ENCODE peak calls at places on chromosome 21, in nine cellular contexts. One of them, this sample, is unnamed.

GRCh38 chr21:36989699-36990507 is 16.6 kb upstream of the RIPPLY3 start:
- DNase-seq in central memory CD4-positive, alpha-beta T cell: peak
- DNase-seq in cardiac fibroblast: peak
- DNase-seq in DMS53: peak
- DNase-seq in pancreas: peak
- DNase-seq in HS-27A: peak
- DNase-seq in NB4: peak
- DNase-seq in stimulated activated CD4-positive, alpha-beta T cell treated with anti-CD3 and anti-CD28 coated beads, Interleukin-4, amount 100 ng/mL, for 4 hours: peak
- DNase-seq in GF-D8: peak
- DNase-seq in this sample: peak

GRCh38 chr21:39630827-39631226 is 18.1 kb downstream of the B3GALT5 start:
- DNase-seq in GF-D8: no peak
- DNase-seq in central memory CD4-positive, alpha-beta T cell: no peak
- DNase-seq in pancreas: no peak
- DNase-seq in HS-27A: no peak
- DNase-seq in cardiac fibroblast: no peak
- DNase-seq in NB4: no peak
- DNase-seq in stimulated activated CD4-positive, alpha-beta T cell treated with anti-CD3 and anti-CD28 coated beads, Interleukin-4, amount 100 ng/mL, for 4 hours: no peak
- DNase-seq in DMS53: no peak
- DNase-seq in this sample: no peak

GRCh38 chr21:21968810-21969588 is 970.8 kb downstream of the NCAM2 start:
- DNase-seq in pancreas: no peak
- DNase-seq in HS-27A: no peak
- DNase-seq in GF-D8: no peak
- DNase-seq in stimulated activated CD4-positive, alpha-beta T cell treated with anti-CD3 and anti-CD28 coated beads, Interleukin-4, amount 100 ng/mL, for 4 hours: no peak
- DNase-seq in cardiac fibroblast: no peak
- DNase-seq in central memory CD4-positive, alpha-beta T cell: no peak
- DNase-seq in NB4: no peak
- DNase-seq in DMS53: no peak
- DNase-seq in this sample: no peak

GRCh38 chr21:28375708-28376385 is 616.8 kb downstream of the LTN1 start:
- DNase-seq in pancreas: no peak
- DNase-seq in stimulated activated CD4-positive, alpha-beta T cell treated with anti-CD3 and anti-CD28 coated beads, Interleukin-4, amount 100 ng/mL, for 4 hours: no peak
- DNase-seq in GF-D8: no peak
- DNase-seq in DMS53: no peak
- DNase-seq in cardiac fibroblast: peak
- DNase-seq in central memory CD4-positive, alpha-beta T cell: no peak
- DNase-seq in HS-27A: no peak
- DNase-seq in NB4: no peak
- DNase-seq in this sample: no peak

GRCh38 chr21:36835383-36835795 is 131.1 kb downstream of the HLCS start:
- DNase-seq in cardiac fibroblast: no peak
- DNase-seq in stimulated activated CD4-positive, alpha-beta T cell treated with anti-CD3 and anti-CD28 coated beads, Interleukin-4, amount 100 ng/mL, for 4 hours: no peak
- DNase-seq in HS-27A: no peak
- DNase-seq in DMS53: no peak
- DNase-seq in pancreas: no peak
- DNase-seq in NB4: no peak
- DNase-seq in central memory CD4-positive, alpha-beta T cell: no peak
- DNase-seq in GF-D8: no peak
- DNase-seq in this sample: no peak

GRCh38 chr21:39529026-39529425 is 77.3 kb downstream of the SH3BGR start:
- DNase-seq in pancreas: no peak
- DNase-seq in NB4: no peak
- DNase-seq in HS-27A: no peak
- DNase-seq in stimulated activated CD4-positive, alpha-beta T cell treated with anti-CD3 and anti-CD28 coated beads, Interleukin-4, amount 100 ng/mL, for 4 hours: no peak
- DNase-seq in DMS53: peak
- DNase-seq in cardiac fibroblast: no peak
- DNase-seq in GF-D8: no peak
- DNase-seq in central memory CD4-positive, alpha-beta T cell: no peak
- DNase-seq in this sample: no peak

GRCh38 chr21:32073190-32073589 is 200.4 kb downstream of the HUNK start:
- DNase-seq in central memory CD4-positive, alpha-beta T cell: no peak
- DNase-seq in cardiac fibroblast: no peak
- DNase-seq in HS-27A: no peak
- DNase-seq in stimulated activated CD4-positive, alpha-beta T cell treated with anti-CD3 and anti-CD28 coated beads, Interleukin-4, amount 100 ng/mL, for 4 hours: no peak
- DNase-seq in NB4: no peak
- DNase-seq in DMS53: no peak
- DNase-seq in pancreas: no peak
- DNase-seq in GF-D8: no peak
- DNase-seq in this sample: no peak

GRCh38 chr21:44083631-44084291 is 23.4 kb upstream of the PWP2 start:
- DNase-seq in HS-27A: no peak
- DNase-seq in DMS53: no peak
- DNase-seq in cardiac fibroblast: no peak
- DNase-seq in GF-D8: no peak
- DNase-seq in NB4: no peak
- DNase-seq in central memory CD4-positive, alpha-beta T cell: peak
- DNase-seq in stimulated activated CD4-positive, alpha-beta T cell treated with anti-CD3 and anti-CD28 coated beads, Interleukin-4, amount 100 ng/mL, for 4 hours: no peak
- DNase-seq in pancreas: no peak
- DNase-seq in this sample: no peak

GRCh38 chr21:46119565-46120271 is 21.8 kb downstream of the COL6A2 start:
- DNase-seq in central memory CD4-positive, alpha-beta T cell: no peak
- DNase-seq in GF-D8: no peak
- DNase-seq in stimulated activated CD4-positive, alpha-beta T cell treated with anti-CD3 and anti-CD28 coated beads, Interleukin-4, amount 100 ng/mL, for 4 hours: no peak
- DNase-seq in NB4: no peak
- DNase-seq in cardiac fibroblast: no peak
- DNase-seq in DMS53: no peak
- DNase-seq in pancreas: no peak
- DNase-seq in HS-27A: no peak
- DNase-seq in this sample: peak

GRCh38 chr21:39430016-39430415 is 15.6 kb downstream of the LCA5L start:
- DNase-seq in NB4: no peak
- DNase-seq in stimulated activated CD4-positive, alpha-beta T cell treated with anti-CD3 and anti-CD28 coated beads, Interleukin-4, amount 100 ng/mL, for 4 hours: no peak
- DNase-seq in pancreas: no peak
- DNase-seq in central memory CD4-positive, alpha-beta T cell: no peak
- DNase-seq in cardiac fibroblast: no peak
- DNase-seq in GF-D8: no peak
- DNase-seq in DMS53: no peak
- DNase-seq in HS-27A: no peak
- DNase-seq in this sample: no peak

GRCh38 chr21:35342440-35342839 is 293.3 kb upstream of the RUNX1 start:
- DNase-seq in HS-27A: no peak
- DNase-seq in cardiac fibroblast: no peak
- DNase-seq in NB4: peak
- DNase-seq in central memory CD4-positive, alpha-beta T cell: no peak
- DNase-seq in DMS53: no peak
- DNase-seq in stimulated activated CD4-positive, alpha-beta T cell treated with anti-CD3 and anti-CD28 coated beads, Interleukin-4, amount 100 ng/mL, for 4 hours: peak
- DNase-seq in pancreas: no peak
- DNase-seq in GF-D8: peak
- DNase-seq in this sample: no peak

GRCh38 chr21:27423906-27424595 is 457.2 kb upstream of the ADAMTS5 start:
- DNase-seq in GF-D8: no peak
- DNase-seq in DMS53: no peak
- DNase-seq in central memory CD4-positive, alpha-beta T cell: no peak
- DNase-seq in HS-27A: peak
- DNase-seq in NB4: no peak
- DNase-seq in stimulated activated CD4-positive, alpha-beta T cell treated with anti-CD3 and anti-CD28 coated beads, Interleukin-4, amount 100 ng/mL, for 4 hours: no peak
- DNase-seq in cardiac fibroblast: peak
- DNase-seq in pancreas: no peak
- DNase-seq in this sample: peak

GRCh38 chr21:38500073-38500472 is 1.8 kb upstream of the ERG start:
- DNase-seq in GF-D8: no peak
- DNase-seq in NB4: no peak
- DNase-seq in DMS53: no peak
- DNase-seq in HS-27A: no peak
- DNase-seq in cardiac fibroblast: no peak
- DNase-seq in stimulated activated CD4-positive, alpha-beta T cell treated with anti-CD3 and anti-CD28 coated beads, Interleukin-4, amount 100 ng/mL, for 4 hours: no peak
- DNase-seq in central memory CD4-positive, alpha-beta T cell: no peak
- DNase-seq in pancreas: no peak
- DNase-seq in this sample: no peak